ENCODE peak calls at places on chromosomes 13 and 19, in ten cellular contexts. One of them, this sample, is unnamed. For H3K4me1, the result is how much of the 10 kb centered on the place peaks cover.

GRCh38 chr19:14369399-14370168 is 11.7 kb upstream of the ADGRE5 start:
- DNase-seq in suprapubic skin: no peak
- DNase-seq in effector memory CD4-positive, alpha-beta T cell: peak
- DNase-seq in fibroblast of lung: peak
- DNase-seq in left ventricle myocardium inferior: no peak
- DNase-seq in breast epithelium: peak
- DNase-seq in cardiac muscle cell: peak
- DNase-seq in mucosa of descending colon: no peak
- DNase-seq in GM23338: no peak
- DNase-seq in sigmoid colon: no peak
- DNase-seq in this sample: peak

GRCh38 chr19:41701401-41702075 is 6.9 kb upstream of the CEACAM5 start:
- DNase-seq in suprapubic skin: no peak
- DNase-seq in effector memory CD4-positive, alpha-beta T cell: no peak
- DNase-seq in fibroblast of lung: no peak
- DNase-seq in left ventricle myocardium inferior: no peak
- DNase-seq in breast epithelium: no peak
- DNase-seq in cardiac muscle cell: no peak
- DNase-seq in mucosa of descending colon: peak
- DNase-seq in GM23338: peak
- DNase-seq in sigmoid colon: peak
- DNase-seq in this sample: peak

GRCh38 chr19:3986260-3987041 is 1.2 kb upstream of the EEF2 start:
- DNase-seq in suprapubic skin: no peak
- DNase-seq in effector memory CD4-positive, alpha-beta T cell: peak
- DNase-seq in fibroblast of lung: peak
- DNase-seq in left ventricle myocardium inferior: no peak
- DNase-seq in breast epithelium: peak
- DNase-seq in cardiac muscle cell: peak
- DNase-seq in mucosa of descending colon: peak
- DNase-seq in GM23338: peak
- DNase-seq in sigmoid colon: no peak
- DNase-seq in this sample: peak

GRCh38 chr19:31253816-31254551 is 95.3 kb downstream of the TSHZ3 start:
- DNase-seq in suprapubic skin: no peak
- DNase-seq in effector memory CD4-positive, alpha-beta T cell: no peak
- DNase-seq in fibroblast of lung: peak
- DNase-seq in left ventricle myocardium inferior: no peak
- DNase-seq in breast epithelium: no peak
- DNase-seq in cardiac muscle cell: no peak
- DNase-seq in mucosa of descending colon: no peak
- DNase-seq in GM23338: no peak
- DNase-seq in sigmoid colon: no peak
- DNase-seq in this sample: no peak

GRCh38 chr19:29841559-29842367 is 30.0 kb downstream of the CCNE1 start:
- DNase-seq in suprapubic skin: no peak
- DNase-seq in effector memory CD4-positive, alpha-beta T cell: no peak
- DNase-seq in fibroblast of lung: no peak
- DNase-seq in left ventricle myocardium inferior: no peak
- DNase-seq in breast epithelium: no peak
- DNase-seq in cardiac muscle cell: peak
- DNase-seq in mucosa of descending colon: no peak
- DNase-seq in GM23338: peak
- DNase-seq in sigmoid colon: peak
- DNase-seq in this sample: no peak

GRCh38 chr19:39943586-39943985 is 9.2 kb upstream of the FCGBP start:
- DNase-seq in suprapubic skin: no peak
- DNase-seq in effector memory CD4-positive, alpha-beta T cell: no peak
- DNase-seq in fibroblast of lung: no peak
- DNase-seq in left ventricle myocardium inferior: no peak
- DNase-seq in breast epithelium: no peak
- DNase-seq in cardiac muscle cell: no peak
- DNase-seq in mucosa of descending colon: peak
- DNase-seq in GM23338: no peak
- DNase-seq in sigmoid colon: no peak
- DNase-seq in this sample: no peak

GRCh38 chr13:98068511-98068910 is 74.4 kb upstream of the FARP1 start:
- DNase-seq in suprapubic skin: no peak
- DNase-seq in effector memory CD4-positive, alpha-beta T cell: no peak
- DNase-seq in fibroblast of lung: no peak
- DNase-seq in left ventricle myocardium inferior: no peak
- DNase-seq in breast epithelium: no peak
- DNase-seq in cardiac muscle cell: no peak
- DNase-seq in mucosa of descending colon: no peak
- DNase-seq in GM23338: no peak
- DNase-seq in sigmoid colon: no peak
- DNase-seq in this sample: no peak

GRCh38 chr19:28960586-28960985 is 252.4 kb downstream of the UQCRFS1 start:
- DNase-seq in suprapubic skin: no peak
- DNase-seq in effector memory CD4-positive, alpha-beta T cell: no peak
- DNase-seq in fibroblast of lung: no peak
- DNase-seq in left ventricle myocardium inferior: no peak
- DNase-seq in breast epithelium: no peak
- DNase-seq in cardiac muscle cell: no peak
- DNase-seq in mucosa of descending colon: no peak
- DNase-seq in GM23338: no peak
- DNase-seq in sigmoid colon: no peak
- DNase-seq in this sample: no peak

GRCh38 chr13:38385152-38385891 is 35.7 kb downstream of the UFM1 start:
- DNase-seq in suprapubic skin: no peak
- DNase-seq in effector memory CD4-positive, alpha-beta T cell: no peak
- DNase-seq in fibroblast of lung: no peak
- DNase-seq in left ventricle myocardium inferior: no peak
- DNase-seq in breast epithelium: no peak
- DNase-seq in cardiac muscle cell: no peak
- DNase-seq in mucosa of descending colon: no peak
- DNase-seq in GM23338: no peak
- DNase-seq in sigmoid colon: no peak
- DNase-seq in this sample: no peak

GRCh38 chr13:80458546-80458945 is 117.6 kb upstream of the SPRY2 start:
- DNase-seq in suprapubic skin: no peak
- DNase-seq in effector memory CD4-positive, alpha-beta T cell: no peak
- DNase-seq in fibroblast of lung: no peak
- DNase-seq in left ventricle myocardium inferior: no peak
- DNase-seq in breast epithelium: no peak
- DNase-seq in cardiac muscle cell: no peak
- DNase-seq in mucosa of descending colon: no peak
- DNase-seq in GM23338: no peak
- DNase-seq in sigmoid colon: no peak
- DNase-seq in this sample: no peak

GRCh38 chr13:31111136-31111535 is 50.6 kb downstream of the HSPH1 start:
- DNase-seq in suprapubic skin: no peak
- DNase-seq in effector memory CD4-positive, alpha-beta T cell: no peak
- DNase-seq in fibroblast of lung: no peak
- DNase-seq in left ventricle myocardium inferior: no peak
- DNase-seq in breast epithelium: no peak
- DNase-seq in cardiac muscle cell: no peak
- DNase-seq in mucosa of descending colon: no peak
- DNase-seq in GM23338: no peak
- DNase-seq in sigmoid colon: no peak
- DNase-seq in this sample: no peak

GRCh38 chr19:40592170-40592569 is 9.0 kb upstream of the LTBP4 start:
- DNase-seq in suprapubic skin: no peak
- DNase-seq in effector memory CD4-positive, alpha-beta T cell: no peak
- DNase-seq in fibroblast of lung: peak
- DNase-seq in left ventricle myocardium inferior: no peak
- DNase-seq in breast epithelium: no peak
- DNase-seq in cardiac muscle cell: peak
- DNase-seq in mucosa of descending colon: no peak
- DNase-seq in GM23338: peak
- DNase-seq in sigmoid colon: no peak
- DNase-seq in this sample: peak

GRCh38 chr13:41457589-41458186 is 338 bp downstream of the RGCC start:
- DNase-seq in suprapubic skin: peak
- DNase-seq in effector memory CD4-positive, alpha-beta T cell: no peak
- DNase-seq in fibroblast of lung: no peak
- DNase-seq in left ventricle myocardium inferior: peak
- DNase-seq in breast epithelium: no peak
- DNase-seq in cardiac muscle cell: no peak
- DNase-seq in mucosa of descending colon: peak
- DNase-seq in GM23338: peak
- DNase-seq in sigmoid colon: no peak
- DNase-seq in this sample: no peak

GRCh38 chr19:30450101-30450500 is 77.9 kb downstream of the ZNF536 start:
- DNase-seq in suprapubic skin: no peak
- DNase-seq in effector memory CD4-positive, alpha-beta T cell: no peak
- DNase-seq in fibroblast of lung: peak
- DNase-seq in left ventricle myocardium inferior: peak
- DNase-seq in breast epithelium: no peak
- DNase-seq in cardiac muscle cell: peak
- DNase-seq in mucosa of descending colon: peak
- DNase-seq in GM23338: peak
- DNase-seq in sigmoid colon: peak
- DNase-seq in this sample: no peak

GRCh38 chr19:28020631-28021315 is 1192.2 kb downstream of the UQCRFS1 start:
- DNase-seq in suprapubic skin: no peak
- DNase-seq in effector memory CD4-positive, alpha-beta T cell: no peak
- DNase-seq in fibroblast of lung: no peak
- DNase-seq in left ventricle myocardium inferior: no peak
- DNase-seq in breast epithelium: no peak
- DNase-seq in cardiac muscle cell: no peak
- DNase-seq in mucosa of descending colon: no peak
- DNase-seq in GM23338: peak
- DNase-seq in sigmoid colon: no peak
- DNase-seq in this sample: no peak

GRCh38 chr13:95185311-95185710 is 115.9 kb downstream of the ABCC4 start:
- DNase-seq in suprapubic skin: no peak
- DNase-seq in effector memory CD4-positive, alpha-beta T cell: no peak
- DNase-seq in fibroblast of lung: no peak
- DNase-seq in left ventricle myocardium inferior: no peak
- DNase-seq in breast epithelium: no peak
- DNase-seq in cardiac muscle cell: no peak
- DNase-seq in mucosa of descending colon: no peak
- DNase-seq in GM23338: no peak
- DNase-seq in sigmoid colon: no peak
- DNase-seq in this sample: no peak

GRCh38 chr13:98729526-98730057 is 22.9 kb downstream of the SLC15A1 start:
- DNase-seq in suprapubic skin: no peak
- DNase-seq in effector memory CD4-positive, alpha-beta T cell: no peak
- DNase-seq in fibroblast of lung: no peak
- DNase-seq in left ventricle myocardium inferior: no peak
- DNase-seq in breast epithelium: no peak
- DNase-seq in cardiac muscle cell: no peak
- DNase-seq in mucosa of descending colon: no peak
- DNase-seq in GM23338: no peak
- DNase-seq in sigmoid colon: no peak
- DNase-seq in this sample: no peak

GRCh38 chr13:44004881-44005280 is 125.2 kb downstream of the LACC1 start:
- DNase-seq in suprapubic skin: no peak
- DNase-seq in effector memory CD4-positive, alpha-beta T cell: no peak
- DNase-seq in fibroblast of lung: peak
- DNase-seq in left ventricle myocardium inferior: no peak
- DNase-seq in breast epithelium: no peak
- DNase-seq in cardiac muscle cell: no peak
- DNase-seq in mucosa of descending colon: no peak
- DNase-seq in GM23338: no peak
- DNase-seq in sigmoid colon: no peak
- DNase-seq in this sample: no peak

GRCh38 chr19:38705197-38706019 is 38.9 kb downstream of the CAPN12 start:
- DNase-seq in suprapubic skin: no peak
- DNase-seq in effector memory CD4-positive, alpha-beta T cell: no peak
- DNase-seq in fibroblast of lung: no peak
- DNase-seq in left ventricle myocardium inferior: peak
- DNase-seq in breast epithelium: no peak
- DNase-seq in cardiac muscle cell: no peak
- DNase-seq in mucosa of descending colon: no peak
- DNase-seq in GM23338: no peak
- DNase-seq in sigmoid colon: no peak
- DNase-seq in this sample: no peak
- H3K4me1 ChIP-seq in suprapubic skin: half or more
- H3K4me1 ChIP-seq in effector memory CD4-positive, alpha-beta T cell: under half
- H3K4me1 ChIP-seq in fibroblast of lung: under half
- H3K4me1 ChIP-seq in left ventricle myocardium inferior: half or more
- H3K4me1 ChIP-seq in breast epithelium: under half
- H3K4me1 ChIP-seq in cardiac muscle cell: under half
- H3K4me1 ChIP-seq in mucosa of descending colon: under half
- H3K4me1 ChIP-seq in GM23338: under half
- H3K4me1 ChIP-seq in sigmoid colon: half or more
- H3K4me1 ChIP-seq in this sample: under half

GRCh38 chr19:18594824-18595373 is 6.3 kb downstream of the REX1BD start:
- DNase-seq in suprapubic skin: no peak
- DNase-seq in effector memory CD4-positive, alpha-beta T cell: no peak
- DNase-seq in fibroblast of lung: no peak
- DNase-seq in left ventricle myocardium inferior: no peak
- DNase-seq in breast epithelium: no peak
- DNase-seq in cardiac muscle cell: no peak
- DNase-seq in mucosa of descending colon: no peak
- DNase-seq in GM23338: no peak
- DNase-seq in sigmoid colon: no peak
- DNase-seq in this sample: no peak
- H3K4me3 ChIP-seq in suprapubic skin: peak
- H3K4me3 ChIP-seq in effector memory CD4-positive, alpha-beta T cell: peak
- H3K4me3 ChIP-seq in fibroblast of lung: peak
- H3K4me3 ChIP-seq in left ventricle myocardium inferior: peak
- H3K4me3 ChIP-seq in breast epithelium: peak
- H3K4me3 ChIP-seq in cardiac muscle cell: peak
- H3K4me3 ChIP-seq in mucosa of descending colon: no peak
- H3K4me3 ChIP-seq in GM23338: peak
- H3K4me3 ChIP-seq in sigmoid colon: peak
- H3K4me3 ChIP-seq in this sample: peak

GRCh38 chr13:114101831-114102520 is 30.4 kb downstream of the RASA3 start:
- DNase-seq in suprapubic skin: peak
- DNase-seq in effector memory CD4-positive, alpha-beta T cell: no peak
- DNase-seq in fibroblast of lung: no peak
- DNase-seq in left ventricle myocardium inferior: no peak
- DNase-seq in breast epithelium: no peak
- DNase-seq in cardiac muscle cell: no peak
- DNase-seq in mucosa of descending colon: no peak
- DNase-seq in GM23338: no peak
- DNase-seq in sigmoid colon: peak
- DNase-seq in this sample: no peak
- H3K4me1 ChIP-seq in suprapubic skin: under half
- H3K4me1 ChIP-seq in effector memory CD4-positive, alpha-beta T cell: half or more
- H3K4me1 ChIP-seq in fibroblast of lung: under half
- H3K4me1 ChIP-seq in left ventricle myocardium inferior: under half
- H3K4me1 ChIP-seq in breast epithelium: under half
- H3K4me1 ChIP-seq in cardiac muscle cell: under half
- H3K4me1 ChIP-seq in mucosa of descending colon: under half
- H3K4me1 ChIP-seq in GM23338: under half
- H3K4me1 ChIP-seq in sigmoid colon: half or more
- H3K4me1 ChIP-seq in this sample: half or more

DNA sequence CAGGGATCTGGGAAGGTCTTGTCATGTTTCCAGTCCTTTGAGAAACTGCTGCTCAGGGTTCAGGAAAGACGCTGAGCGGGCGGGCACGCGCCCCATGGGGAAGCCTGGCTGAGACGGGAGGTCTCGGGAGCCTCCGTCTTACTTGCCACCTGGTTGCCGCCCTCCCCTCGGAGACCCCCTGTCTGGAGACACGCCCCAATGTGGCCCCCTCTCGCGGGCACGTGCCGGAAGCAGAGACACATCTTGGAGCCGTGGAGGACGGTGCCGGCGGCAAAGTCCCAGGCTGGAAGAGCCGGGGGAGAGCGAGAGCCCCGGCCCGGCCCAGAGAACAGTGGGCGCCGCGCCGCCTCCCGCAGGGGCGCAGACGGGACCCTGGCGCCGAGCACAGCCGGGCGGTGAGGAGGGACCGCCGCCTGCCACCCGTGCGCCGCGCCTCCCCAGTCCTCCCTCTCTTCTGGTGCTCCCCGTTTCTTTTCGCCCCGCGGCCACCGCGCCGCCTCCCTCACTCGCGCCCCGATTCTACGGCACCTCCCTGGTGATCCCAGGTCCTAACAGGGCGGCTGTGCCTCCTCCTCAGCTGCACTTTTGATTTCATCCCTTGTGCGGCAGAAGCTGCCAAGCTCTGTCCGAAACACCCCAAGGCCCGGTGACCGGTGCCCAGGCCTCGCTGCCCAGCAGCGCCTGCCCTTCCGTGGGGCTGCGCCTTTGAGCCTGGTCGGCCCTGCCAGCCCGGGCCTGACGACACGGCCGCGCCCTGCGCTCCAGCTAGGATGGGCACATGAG is 15.5 kb downstream of the GJB2 start:
- DNase-seq in suprapubic skin: peak
- DNase-seq in effector memory CD4-positive, alpha-beta T cell: no peak
- DNase-seq in fibroblast of lung: no peak
- DNase-seq in left ventricle myocardium inferior: no peak
- DNase-seq in breast epithelium: no peak
- DNase-seq in cardiac muscle cell: no peak
- DNase-seq in mucosa of descending colon: no peak
- DNase-seq in GM23338: peak
- DNase-seq in sigmoid colon: no peak
- DNase-seq in this sample: no peak
- H3K4me3 ChIP-seq in suprapubic skin: peak
- H3K4me3 ChIP-seq in effector memory CD4-positive, alpha-beta T cell: no peak
- H3K4me3 ChIP-seq in fibroblast of lung: peak
- H3K4me3 ChIP-seq in left ventricle myocardium inferior: peak
- H3K4me3 ChIP-seq in breast epithelium: peak
- H3K4me3 ChIP-seq in cardiac muscle cell: no peak
- H3K4me3 ChIP-seq in mucosa of descending colon: no peak
- H3K4me3 ChIP-seq in GM23338: peak
- H3K4me3 ChIP-seq in sigmoid colon: no peak
- H3K4me3 ChIP-seq in this sample: no peak